ENCODE peak calls at places on chromosomes 1 and 21, in six cellular contexts. C is non-pigmented ciliary epithelial cell; W is stimulated activated CD4-positive, alpha-beta T cell treated with anti-CD3 and anti-CD28 coated beads, TNF-alpha, amount 100 ng/mL, for 4 hours; R is activated CD8-positive, alpha-beta memory T cell treated with anti-CD3 and anti-CD28 coated beads, Interleukin-2, amount 50 U/mL, for 48 hours; Z is NCI-H1694 treated with DMSO at 0.1 percent for 48 hours; B is hepatic stellate cell. A is an unnamed sample.

GRCh38 chr1:155079487-155080249 is 1.0 kb downstream of the EFNA3 start:
- DNase-seq in W (no peak), C (no peak), R (no peak), B (no peak), Z (no peak), A (no peak)

GRCh38 chr1:224170748-224171478 is 12.1 kb upstream of the DEGS1 start:
- DNase-seq in R (no peak), Z (no peak), C (no peak), W (no peak), B (peak), A (no peak)

GRCh38 chr1:242828828-242829227 is 304.3 kb upstream of the PLD5 start:
- DNase-seq in C (no peak), W (no peak), B (no peak), Z (no peak), R (no peak), A (no peak)

GRCh38 chr1:171655215-171656116 is 3.0 kb upstream of the MYOC start:
- DNase-seq in B (peak), W (peak), Z (no peak), C (no peak), R (peak), A (no peak)

GRCh38 chr1:239719642-239720258 is 333.4 kb downstream of the CHRM3 start:
- DNase-seq in C (no peak), Z (no peak), R (peak), W (no peak), B (no peak), A (no peak)

GRCh38 chr1:223423641-223424233 is 30.5 kb downstream of the CCDC185 start:
- DNase-seq in C (no peak), R (no peak), W (no peak), B (no peak), Z (no peak), A (no peak)

GRCh38 chr1:193181985-193182384 is 4.4 kb downstream of the B3GALT2 start:
- DNase-seq in C (no peak), Z (peak), B (no peak), R (no peak), W (no peak), A (no peak)

GRCh38 chr1:31535561-31535960 is 40.8 kb upstream of the TINAGL1 start:
- DNase-seq in W (no peak), C (no peak), B (no peak), R (no peak), Z (no peak), A (no peak)

GRCh38 chr1:208245185-208245705 is 1.1 kb upstream of the PLXNA2 start:
- DNase-seq in Z (peak), W (peak), C (peak), B (peak), R (peak), A (peak)

GRCh38 chr1:210496063-210496462 is 167.4 kb downstream of the HHAT start:
- DNase-seq in R (no peak), C (peak), B (no peak), Z (no peak), W (no peak), A (peak)

GRCh38 chr21:43866233-43866632 is 1.2 kb downstream of the AGPAT3 start:
- DNase-seq in C (no peak), B (peak), W (peak), Z (peak), R (peak), A (peak)

GRCh38 chr1:155193275-155193990 is 14.3 kb downstream of the THBS3 start:
- DNase-seq in B (peak), Z (peak), R (peak), W (no peak), C (no peak), A (peak)

GRCh38 chr1:110281363-110282290 is 57.5 kb upstream of the RBM15 start:
- DNase-seq in Z (peak), B (no peak), R (no peak), C (no peak), W (no peak), A (no peak)

GRCh38 chr1:110292327-110292741 is 46.8 kb upstream of the RBM15 start:
- DNase-seq in C (no peak), R (no peak), W (no peak), B (peak), Z (no peak), A (no peak)

GRCh38 chr1:228396770-228397453 is 9.7 kb downstream of the TRIM11 start:
- DNase-seq in B (no peak), Z (no peak), W (no peak), R (no peak), C (no peak), A (no peak)

GRCh38 chr1:33176362-33176850 is 5.4 kb downstream of the TRIM62 start:
- DNase-seq in C (no peak), B (no peak), R (no peak), W (no peak), Z (no peak), A (no peak)

GRCh38 chr1:234978397-234979291 is 150.0 kb downstream of the TOMM20 start:
- DNase-seq in R (no peak), Z (peak), B (no peak), W (peak), C (peak), A (no peak)

GRCh38 chr21:45168522-45168921 is 94.1 kb downstream of the ADARB1 start:
- DNase-seq in B (no peak), R (no peak), Z (no peak), W (no peak), C (no peak), A (no peak)

GRCh38 chr1:27643626-27644368 is 8.8 kb upstream of the FGR start:
- DNase-seq in C (no peak), Z (no peak), W (peak), B (peak), R (peak), A (peak)

GRCh38 chr1:153608742-153609584 is 4.0 kb downstream of the S100A16 start:
- DNase-seq in B (peak), C (peak), Z (no peak), W (no peak), R (no peak), A (peak)

GRCh38 chr1:228006034-228006792 is 585 bp upstream of the WNT3A start:
- DNase-seq in B (no peak), Z (no peak), W (no peak), C (no peak), R (peak), A (no peak)

GRCh38 chr1:29264773-29265389 is 28.6 kb downstream of the PTPRU start:
- DNase-seq in R (no peak), B (peak), C (no peak), W (no peak), Z (no peak), A (no peak)

GRCh38 chr1:238562376-238562775 is 671.7 kb upstream of the ZP4 start:
- DNase-seq in R (no peak), B (no peak), Z (no peak), W (no peak), C (peak), A (no peak)

GRCh38 chr21:43196789-43197188 is 28.0 kb downstream of the CRYAA start:
- DNase-seq in C (no peak), B (no peak), Z (no peak), R (peak), W (no peak), A (no peak)

GRCh38 chr1:7574121-7575040 is 196.7 kb upstream of the VAMP3 start:
- DNase-seq in C (no peak), Z (no peak), W (no peak), R (no peak), B (no peak), A (no peak)

GRCh38 chr21:24197956-24198355 is 1409.3 kb downstream of the MRPL39 start:
- DNase-seq in B (no peak), C (no peak), W (no peak), R (no peak), Z (no peak), A (no peak)

A was measured in H54.